ENCODE peak calls at places on chromosome 1, in four cellular contexts. D is A549, Y is HepG2, S is H1. F is an unnamed sample.
A peak's percentile ranks its signal among the peaks of the same experiment; 100 is the strongest.

GRCh38 chr1:42392923-42393848 is 12.6 kb downstream of the RIMKLA start:
- DNase-seq in D (no peak), S (no peak), Y (no peak), F (no peak)

GRCh38 chr1:59393211-59394180 is 96.6 kb downstream of the FGGY start:
- DNase-seq in D (no peak), S (no peak), Y (peak; percentile 50), F (peak; percentile 73)

GRCh38 chr1:87131809-87132663 is 196.6 kb upstream of the LMO4 start:
- DNase-seq in S (peak; percentile 92), Y (peak; percentile 47), D (peak; percentile 59), F (peak; percentile 85)

GRCh38 chr1:221315330-221315729 is 426.6 kb downstream of the DUSP10 start:
- DNase-seq in Y (no peak), S (no peak), D (no peak), F (no peak)

GRCh38 chr1:17043676-17044075 is 10.2 kb downstream of the SDHB start:
- DNase-seq in Y (no peak), D (no peak), S (no peak), F (no peak)

GRCh38 chr1:7980984-7981383 is 19.5 kb downstream of the PARK7 start:
- DNase-seq in S (no peak), D (no peak), Y (no peak), F (no peak)

GRCh38 chr1:113551728-113552127 is 161.4 kb downstream of the MAGI3 start:
- DNase-seq in D (no peak), S (no peak), Y (no peak), F (no peak)

GRCh38 chr1:117003253-117003875 is 1.8 kb downstream of the CD101 start:
- DNase-seq in S (no peak), Y (no peak), D (no peak), F (no peak)

GRCh38 chr1:51622455-51622913 is 5.6 kb downstream of the OSBPL9 start:
- DNase-seq in D (peak; percentile 43), Y (peak; percentile 66), S (no peak), F (peak; percentile 83)

GRCh38 chr1:156103521-156103947 is 11.0 kb upstream of the LMNA start:
- DNase-seq in D (no peak), Y (no peak), S (no peak), F (no peak)

DNA sequence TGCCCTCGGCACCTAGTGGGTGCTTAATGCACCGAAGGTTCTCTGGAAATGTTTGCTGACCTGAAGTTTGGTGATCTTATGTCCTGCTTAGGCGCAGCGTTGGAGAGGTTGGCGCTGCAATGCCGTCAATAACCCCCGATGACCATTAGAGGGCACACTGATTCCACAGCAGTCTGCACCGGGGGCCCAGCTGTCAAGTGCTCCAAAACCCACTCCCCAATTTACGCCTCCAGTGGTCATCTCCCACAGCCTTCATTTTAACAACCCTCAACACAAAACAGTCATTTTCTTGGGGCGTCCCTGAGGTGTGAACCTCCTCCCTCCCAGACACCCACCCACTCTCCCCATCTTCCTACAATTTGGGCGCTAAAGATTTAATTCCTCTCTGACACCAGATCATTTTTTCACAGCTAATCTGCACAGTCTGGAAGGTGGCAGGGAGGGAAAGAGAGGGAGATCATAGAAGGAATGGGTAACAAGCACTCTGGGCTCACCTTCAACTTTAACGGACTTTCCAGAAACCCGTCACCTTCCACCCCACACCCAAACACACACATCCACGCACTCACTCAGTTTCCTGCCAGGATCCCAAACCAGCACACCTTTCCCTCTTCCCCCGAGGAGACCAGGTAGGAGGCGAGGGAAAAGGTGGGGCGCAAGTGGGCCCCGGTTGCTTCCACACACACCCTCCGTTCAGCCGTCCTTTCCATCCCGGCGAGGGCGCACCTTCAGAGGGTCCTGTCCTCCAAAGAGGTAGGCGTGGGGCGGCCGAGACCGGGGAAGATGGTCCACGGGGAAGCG is 570 bp upstream of the NPR1 start:
- DNase-seq in D (peak; percentile 69), S (peak; percentile 82), Y (no peak), F (peak; percentile 67)
- TF ChIP-seq MAX in D (no peak), S (peak; percentile 37), Y (no peak), F (no peak)

DNA sequence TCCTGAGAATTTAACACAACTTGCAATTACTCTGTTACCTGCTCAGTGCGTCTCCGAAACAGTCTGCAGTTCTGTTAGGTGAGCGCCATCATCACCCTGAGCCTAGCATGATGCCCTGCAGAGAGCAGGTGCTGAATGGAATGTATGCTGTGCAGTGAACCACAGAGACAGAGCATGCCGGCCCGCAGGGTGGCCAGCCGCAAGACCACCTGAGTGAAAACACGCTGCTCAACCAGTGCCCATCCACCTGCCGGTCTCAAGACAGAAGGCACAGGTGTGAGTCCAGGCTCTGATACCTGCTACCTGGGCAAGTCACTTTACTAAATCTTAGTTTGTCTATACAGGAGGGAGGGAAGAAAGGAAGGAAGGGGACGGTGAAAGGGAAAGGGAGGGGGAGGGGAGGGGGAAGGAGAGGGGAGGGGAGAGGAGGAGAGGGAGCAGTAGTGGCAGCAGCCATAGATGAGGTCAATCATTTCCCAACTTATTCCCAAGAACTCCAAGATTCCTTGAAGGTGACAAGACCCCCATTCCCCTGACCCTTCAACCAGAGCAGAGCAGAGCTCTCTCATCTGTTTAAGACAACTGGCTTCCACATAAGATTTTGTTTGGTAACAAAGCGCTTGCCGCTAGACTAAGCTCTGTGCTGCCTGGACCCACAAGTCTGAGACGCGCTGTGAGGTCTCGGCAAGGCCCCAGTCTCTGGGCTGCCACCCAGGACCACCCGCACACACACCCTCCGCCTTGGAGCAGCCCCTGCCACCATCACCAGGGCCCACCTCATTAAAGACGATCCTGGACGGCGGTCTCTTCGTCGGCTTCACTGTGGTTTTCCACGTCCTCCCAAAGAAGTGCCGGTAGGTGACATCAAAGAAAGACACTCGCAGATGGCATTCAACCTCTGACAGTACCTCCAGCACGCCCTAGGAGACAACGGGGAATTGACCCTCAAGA is 14.5 kb downstream of the NPHP4 start:
- DNase-seq in Y (no peak), S (no peak), D (no peak), F (no peak)
- TF ChIP-seq MAFK in Y (no peak), S (no peak), D (no peak), F (no peak)

GRCh38 chr1:169914534-169914933 is 20.8 kb upstream of the SCYL3 start:
- DNase-seq in S (no peak), D (no peak), Y (no peak), F (no peak)
- TF ChIP-seq MAX in S (no peak), D (no peak), Y (no peak), F (no peak)

DNA sequence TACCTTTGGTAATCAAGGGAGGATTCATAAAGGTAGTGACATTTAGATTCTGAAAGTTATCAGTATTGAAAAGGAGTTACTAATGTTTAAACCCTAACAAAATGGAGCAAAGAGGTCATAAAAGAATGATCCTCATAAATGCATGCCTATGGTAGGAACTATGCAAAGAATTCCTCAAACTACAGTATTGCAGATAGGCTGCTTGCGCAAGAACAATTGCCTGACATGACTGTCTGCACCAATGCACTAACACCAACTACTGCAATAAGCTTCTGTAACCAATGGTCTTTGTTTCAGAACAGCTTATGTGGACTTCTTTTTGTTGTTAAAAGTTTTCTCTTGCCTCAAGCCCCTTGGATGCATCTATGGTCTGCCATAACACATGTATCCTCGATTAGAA is 597.3 kb upstream of the ADGRL4 start:
- DNase-seq in Y (no peak), S (no peak), D (no peak), F (no peak)
- TF ChIP-seq MAFK in Y (no peak), S (no peak), D (no peak), F (no peak)

DNA sequence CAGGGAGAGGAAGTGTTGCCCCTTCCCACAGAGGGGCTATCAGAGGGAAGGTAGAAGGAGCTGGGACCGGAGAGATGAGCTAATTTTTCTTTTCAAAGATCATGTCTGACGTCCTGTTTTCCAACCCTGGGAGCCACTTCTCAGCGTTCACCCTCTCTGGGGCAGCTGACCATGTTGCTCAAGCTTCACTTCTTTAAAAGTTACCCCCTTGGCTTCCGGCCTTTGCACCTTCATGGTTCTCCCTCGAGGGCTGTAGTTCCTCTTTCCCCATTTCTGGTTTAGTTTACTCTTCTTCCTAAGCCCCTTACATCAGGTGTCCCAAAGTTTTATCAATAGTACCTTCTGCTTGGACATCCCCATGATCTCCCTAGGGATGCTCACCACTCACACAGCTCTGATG is 23.8 kb upstream of the CSF1 start:
- DNase-seq in S (no peak), Y (no peak), D (no peak), F (no peak)
- TF ChIP-seq MAX in S (no peak), Y (no peak), D (no peak), F (no peak)

GRCh38 chr1:172135076-172135672 is 285.3 kb upstream of the C1orf105 start:
- DNase-seq in S (no peak), D (peak; percentile 8), Y (peak; percentile 32), F (peak; percentile 24)
- TF ChIP-seq MAFK in S (no peak), D (no peak), Y (no peak), F (no peak)

DNA sequence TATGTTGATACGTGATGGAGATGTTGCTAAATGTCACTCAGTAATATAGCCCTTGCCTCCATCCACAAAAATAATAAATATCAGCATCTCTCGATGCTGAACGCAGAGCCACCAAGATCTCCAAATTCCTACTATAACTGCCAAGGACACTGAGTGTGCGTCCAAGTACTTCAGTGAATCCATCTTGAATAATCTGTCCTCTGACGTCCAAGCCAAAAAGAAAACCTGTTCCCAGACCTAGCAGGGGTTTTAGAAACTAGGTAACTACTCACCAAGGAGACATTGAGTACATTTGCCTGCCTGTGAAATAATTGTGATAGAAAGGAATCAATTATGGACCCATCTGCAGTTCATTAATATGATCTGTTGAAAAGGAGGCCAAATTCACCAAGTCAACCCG is 226.8 kb upstream of the IRF2BP2 start:
- DNase-seq in Y (no peak), S (no peak), D (no peak), F (no peak)
- TF ChIP-seq MAX in Y (no peak), S (no peak), D (no peak), F (no peak)

GRCh38 chr1:26782521-26783212 is 5.1 kb upstream of the PIGV start:
- DNase-seq in D (no peak), S (no peak), Y (no peak), F (no peak)

GRCh38 chr1:26785611-26786436 is 1.9 kb upstream of the PIGV start:
- DNase-seq in Y (no peak), D (no peak), S (no peak), F (no peak)

GRCh38 chr1:26784886-26785285 is 2.9 kb upstream of the PIGV start:
- DNase-seq in S (no peak), D (no peak), Y (no peak), F (no peak)

GRCh38 chr1:26783646-26784022 is 4.1 kb upstream of the PIGV start:
- DNase-seq in Y (no peak), S (no peak), D (no peak), F (no peak)

GRCh38 chr1:26784023-26784871 is 3.5 kb upstream of the PIGV start:
- DNase-seq in D (no peak), Y (peak; percentile 99), S (no peak), F (peak; percentile 97)
- TF ChIP-seq MAFK in D (no peak), Y (peak; percentile 2), S (no peak), F (peak; percentile 8)

GRCh38 chr1:34846265-34846664 is 13.3 kb downstream of the SMIM12 start:
- DNase-seq in S (no peak), D (no peak), Y (no peak), F (no peak)
- TF ChIP-seq MAX in S (no peak), D (no peak), Y (no peak), F (no peak)